ENCODE peak calls at places on chromosomes 5 and 9, in four cellular contexts. R, K, O and V are unnamed samples.
A peak's percentile ranks its signal among the peaks of the same experiment; 100 is the strongest.

GRCh38 chr9:110255417-110256141 is 728 bp downstream of the TXN start:
- DNase-seq in R (peak; percentile 68), K (peak; percentile 79), O (no peak), V (peak; percentile 70)

GRCh38 chr9:126061575-126061974 is 265.1 kb upstream of the MVB12B start:
- DNase-seq in R (no peak), K (peak; percentile 21), O (no peak), V (no peak)

GRCh38 chr5:463952-464351 is 21.0 kb downstream of the EXOC3 start:
- DNase-seq in R (peak; percentile 9), K (no peak), O (no peak), V (peak; percentile 50)

GRCh38 chr9:13268469-13268868 is 11.0 kb downstream of the MPDZ start:
- DNase-seq in R (no peak), K (no peak), O (no peak), V (no peak)

GRCh38 chr5:77606279-77606678 is 32.2 kb downstream of the OTP start:
- DNase-seq in R (no peak), K (no peak), O (no peak), V (no peak)

GRCh38 chr5:81908044-81908443 is 63.8 kb upstream of the ATG10 start:
- DNase-seq in R (no peak), K (no peak), O (no peak), V (no peak)

GRCh38 chr9:130770679-130771442 is 64.2 kb upstream of the ABL1 start:
- DNase-seq in R (no peak), K (no peak), O (peak; percentile 32), V (no peak)

GRCh38 chr9:16223074-16223871 is 647.2 kb downstream of the BNC2 start:
- DNase-seq in R (no peak), K (no peak), O (no peak), V (no peak)

GRCh38 chr9:77846957-77847574 is 184.5 kb downstream of the GNAQ start:
- DNase-seq in R (peak; percentile 48), K (no peak), O (no peak), V (no peak)

GRCh38 chr9:14992025-14992424 is 81.8 kb upstream of the FREM1 start:
- DNase-seq in R (no peak), K (no peak), O (no peak), V (no peak)

GRCh38 chr5:138111181-138111580 is 27.3 kb downstream of the WNT8A start:
- DNase-seq in R (no peak), K (no peak), O (no peak), V (no peak)

GRCh38 chr9:99011161-99011709 is 67.5 kb downstream of the COL15A1 start:
- DNase-seq in R (no peak), K (no peak), O (peak; percentile 30), V (no peak)

GRCh38 chr9:128274245-128274644 is 1.6 kb downstream of the GOLGA2 start:
- DNase-seq in R (no peak), K (no peak), O (no peak), V (no peak)

GRCh38 chr5:139407517-139407916 is 3.6 kb upstream of the SPATA24 start:
- DNase-seq in R (no peak), K (no peak), O (no peak), V (no peak)

GRCh38 chr5:160231789-160232342 is 2.6 kb downstream of the FABP6 start:
- DNase-seq in R (no peak), K (no peak), O (no peak), V (no peak)

GRCh38 chr9:6703898-6704639 is 53.7 kb upstream of the KDM4C start:
- DNase-seq in R (peak; percentile 90), K (peak; percentile 93), O (peak; percentile 93), V (peak; percentile 87)

GRCh38 chr5:179166886-179167841 is 107.0 kb downstream of the ZNF354C start:
- DNase-seq in R (peak; percentile 68), K (peak; percentile 70), O (peak; percentile 4), V (peak; percentile 58)

GRCh38 chr5:149455889-149456409 is 76.9 kb upstream of the IL17B start:
- DNase-seq in R (peak; percentile 65), K (no peak), O (no peak), V (peak; percentile 94)

GRCh38 chr5:88761269-88761880 is 121.6 kb downstream of the MEF2C start:
- DNase-seq in R (no peak), K (no peak), O (no peak), V (no peak)

GRCh38 chr9:130235558-130236435 is 29.8 kb upstream of the HMCN2 start:
- DNase-seq in R (peak; percentile 74), K (peak; percentile 81), O (peak; percentile 63), V (peak; percentile 82)

GRCh38 chr9:5185220-5185840 is at the start of gene INSL6:
- DNase-seq in R (no peak), K (no peak), O (no peak), V (no peak)

GRCh38 chr5:173454381-173454763 is 126.2 kb upstream of the STC2 start:
- DNase-seq in R (no peak), K (no peak), O (no peak), V (no peak)

GRCh38 chr5:96651948-96652753 is 10.0 kb upstream of the CAST start:
- DNase-seq in R (no peak), K (no peak), O (no peak), V (no peak)

GRCh38 chr5:7533941-7534340 is 138.0 kb downstream of the ADCY2 start:
- DNase-seq in R (no peak), K (no peak), O (no peak), V (no peak)

GRCh38 chr5:181189363-181189961 is 15.5 kb downstream of the TRIM7 start:
- DNase-seq in R (no peak), K (peak; percentile 74), O (no peak), V (no peak)

GRCh38 chr9:6243746-6244145 is 28.1 kb downstream of the IL33 start:
- DNase-seq in R (no peak), K (no peak), O (no peak), V (no peak)

GRCh38 chr5:153813871-153814270 is 224.8 kb downstream of the FAM114A2 start:
- DNase-seq in R (no peak), K (no peak), O (no peak), V (no peak)

GRCh38 chr5:133247881-133248642 is 196.2 kb downstream of the HSPA4 start:
- DNase-seq in R (peak; percentile 39), K (no peak), O (no peak), V (peak; percentile 80)

GRCh38 chr9:17509151-17509550 is 69.7 kb upstream of the SH3GL2 start:
- DNase-seq in R (no peak), K (no peak), O (no peak), V (no peak)

GRCh38 chr5:168198359-168198758 is 93.1 kb upstream of the WWC1 start:
- DNase-seq in R (no peak), K (no peak), O (no peak), V (no peak)

GRCh38 chr5:54007822-54008777 is 302.3 kb downstream of the ARL15 start:
- DNase-seq in R (no peak), K (no peak), O (no peak), V (no peak)